ENCODE peak calls at places on chromosomes 12 and 14, in ten cellular contexts. F is GM10248, E is MM.1S, J is AG04450, M is heart right ventricle, Z is IMR-90, C is lower leg skin, I is Caco-2, L is neural crest cell, D is heart left ventricle. A is an unnamed sample.

GRCh38 chr14:101665478-101666078 is 95.9 kb upstream of the PPP2R5C start:
- DNase-seq in Z (peak), E (peak), D (no peak), C (no peak), F (peak), L (peak), M (no peak), J (peak), I (peak), A (no peak)

GRCh38 chr12:107263980-107264379 is 170.6 kb upstream of the CRY1 start:
- DNase-seq in F (no peak), E (no peak), Z (no peak), D (no peak), J (no peak), I (no peak), M (no peak), C (no peak), L (no peak), A (no peak)

GRCh38 chr12:107545737-107546363 is 139.7 kb upstream of the PWP1 start:
- DNase-seq in I (no peak), J (peak), C (no peak), L (no peak), Z (peak), M (no peak), E (no peak), D (no peak), F (no peak), A (no peak)

GRCh38 chr12:117699118-117699517 is 269.7 kb downstream of the KSR2 start:
- DNase-seq in F (no peak), J (no peak), M (no peak), I (no peak), C (no peak), D (no peak), L (no peak), E (no peak), Z (no peak), A (no peak)

GRCh38 chr12:97380440-97380839 is 82.2 kb upstream of the RMST start:
- DNase-seq in J (no peak), M (no peak), C (no peak), I (no peak), Z (no peak), L (no peak), D (no peak), F (no peak), E (no peak), A (no peak)

GRCh38 chr14:32311294-32312009 is 17.6 kb upstream of the AKAP6 start:
- DNase-seq in M (no peak), D (no peak), J (no peak), Z (no peak), I (no peak), F (no peak), E (no peak), C (no peak), L (no peak), A (no peak)

GRCh38 chr12:76927170-76927784 is 48.5 kb upstream of the CSRP2 start:
- DNase-seq in M (peak), I (peak), L (peak), E (peak), D (no peak), F (peak), C (no peak), Z (peak), J (no peak), A (no peak)

GRCh38 chr12:64147860-64148259 is 74.2 kb downstream of the KICS2 start:
- DNase-seq in D (no peak), F (no peak), E (peak), I (no peak), J (no peak), Z (no peak), C (no peak), M (no peak), L (no peak), A (no peak)

GRCh38 chr14:101380940-101381339 is 180.4 kb upstream of the DIO3 start:
- DNase-seq in D (no peak), I (no peak), C (no peak), F (no peak), E (no peak), Z (no peak), J (no peak), M (no peak), L (no peak), A (no peak)

GRCh38 chr14:88503754-88504406 is 50.9 kb downstream of the PTPN21 start:
- DNase-seq in F (no peak), M (no peak), Z (no peak), I (no peak), L (no peak), C (no peak), D (no peak), J (no peak), E (no peak), A (no peak)

GRCh38 chr14:58617619-58618018 is 20.1 kb upstream of the DACT1 start:
- DNase-seq in M (no peak), L (no peak), C (no peak), D (no peak), E (no peak), J (no peak), Z (peak), F (no peak), I (no peak), A (no peak)

GRCh38 chr12:9925746-9926393 is 6.3 kb downstream of the CLEC2A start:
- DNase-seq in J (peak), M (no peak), L (no peak), D (no peak), E (peak), F (no peak), Z (peak), I (no peak), C (no peak), A (no peak)

GRCh38 chr14:55427439-55427838 is 13.0 kb downstream of the TBPL2 start:
- DNase-seq in J (no peak), C (no peak), F (no peak), I (no peak), M (no peak), E (no peak), D (no peak), Z (no peak), L (no peak), A (no peak)

GRCh38 chr14:22871962-22872832 is 657 bp downstream of the LRP10 start:
- DNase-seq in C (peak), M (peak), D (peak), E (peak), J (peak), Z (peak), F (peak), L (peak), I (peak), A (no peak)

GRCh38 chr14:94009767-94010166 is 12.7 kb downstream of the CCDC197 start:
- DNase-seq in C (no peak), J (peak), M (no peak), F (peak), E (peak), D (no peak), L (no peak), Z (peak), I (no peak), A (no peak)

GRCh38 chr14:42110167-42110566 is 503.5 kb downstream of the LRFN5 start:
- DNase-seq in F (peak), E (peak), C (no peak), Z (peak), D (no peak), J (peak), M (no peak), L (no peak), I (no peak), A (peak)

DNA sequence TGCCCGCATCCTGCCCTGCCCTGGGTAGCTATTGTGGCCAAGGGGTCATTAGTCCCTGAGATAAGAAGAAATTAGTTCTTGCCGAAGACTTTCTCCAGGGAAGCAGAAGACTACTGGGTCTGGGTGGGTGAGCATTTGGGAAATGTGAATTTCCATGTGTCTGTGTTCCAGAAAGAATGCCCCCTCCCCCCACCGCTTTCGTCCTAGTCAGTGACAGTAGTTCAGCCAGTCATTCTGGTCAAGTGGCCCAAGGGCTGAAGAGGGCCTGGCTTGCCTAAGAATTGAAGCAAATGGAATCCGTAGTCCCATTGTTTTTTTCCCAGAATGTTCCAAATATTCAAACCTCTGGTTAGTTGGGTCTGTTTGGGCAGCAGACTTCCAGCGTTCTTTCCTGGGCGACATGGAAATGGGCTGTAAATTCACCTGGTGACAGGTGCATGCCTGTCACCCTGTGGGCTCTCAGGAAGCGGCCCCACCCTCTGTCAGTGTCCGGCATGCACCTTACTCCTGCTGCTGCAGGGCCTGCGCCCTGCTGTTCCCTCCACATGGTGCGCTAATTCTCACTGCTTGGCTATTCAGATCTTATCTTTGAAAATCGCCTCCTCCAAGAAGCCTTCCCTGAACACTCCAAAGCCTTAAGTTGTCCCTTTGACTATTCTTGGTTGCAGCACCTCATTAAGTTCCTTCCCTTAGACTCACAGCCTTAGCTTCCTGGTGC is 1.4 kb upstream of the RFLNA start:
- DNase-seq in J (no peak), M (no peak), I (peak), E (no peak), F (no peak), Z (no peak), D (no peak), C (no peak), L (no peak), A (no peak)
- TF ChIP-seq CTCF in J (no peak), M (no peak), I (no peak), E (no peak), F (no peak), Z (no peak), D (no peak), C (no peak), L (no peak), A (no peak)

DNA sequence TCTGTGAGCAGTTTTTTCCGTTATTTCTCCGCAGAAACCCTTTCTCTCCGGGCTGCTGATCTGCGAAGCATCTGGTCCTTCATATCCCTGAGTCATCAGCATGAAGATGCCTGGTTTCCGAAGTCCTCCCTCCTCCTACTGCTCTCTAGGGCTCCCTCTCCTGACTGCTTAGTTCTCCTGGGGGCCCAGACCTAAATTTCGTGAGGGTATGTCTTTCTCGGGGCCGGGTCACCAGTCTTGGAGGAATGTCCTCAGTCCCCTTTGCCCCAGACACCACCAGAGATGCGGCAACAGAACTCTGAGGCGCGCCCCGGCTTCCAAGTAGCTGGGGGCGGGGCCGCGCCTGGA is 622 bp upstream of the BICDL1 start:
- DNase-seq in D (no peak), C (no peak), F (no peak), I (no peak), J (peak), Z (peak), E (no peak), L (no peak), M (no peak), A (no peak)
- TF ChIP-seq CTCF in D (no peak), C (no peak), F (peak), I (peak), J (peak), Z (peak), E (peak), L (peak), M (no peak), A (no peak)

DNA sequence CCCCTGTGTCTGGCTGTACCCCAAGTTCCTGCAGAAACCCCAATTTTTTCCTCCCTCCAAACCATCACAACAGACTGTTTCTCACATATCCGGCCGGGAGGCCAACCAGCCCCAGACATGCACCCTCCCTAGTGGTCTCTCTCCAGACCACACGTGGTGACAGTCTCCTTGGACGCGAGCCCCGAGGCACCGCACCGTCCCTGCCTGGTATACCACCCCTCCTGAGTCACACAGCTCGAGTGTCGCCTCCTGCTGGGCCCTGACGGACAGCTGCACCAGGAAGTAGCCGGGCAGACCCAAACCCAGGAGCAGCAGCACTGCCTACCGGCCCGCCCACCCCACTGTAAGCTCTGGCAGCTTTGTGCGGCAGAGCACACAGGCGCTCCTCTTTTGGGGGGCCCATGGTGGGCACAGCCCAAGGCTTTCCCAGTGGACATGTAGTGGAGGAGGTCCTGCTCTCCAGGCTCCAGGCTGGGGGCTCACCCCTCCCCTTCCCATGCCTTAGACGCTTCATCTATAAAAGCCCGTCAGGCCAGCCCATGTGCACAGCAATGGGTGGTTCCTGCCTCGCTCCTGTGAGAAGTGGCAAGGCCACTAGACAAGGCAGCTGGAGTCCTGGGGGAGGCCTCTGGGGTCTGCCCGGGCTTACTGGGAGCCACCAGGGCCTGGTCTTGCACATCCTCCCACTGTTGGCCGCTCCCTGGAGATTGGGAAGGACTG is 97.5 kb downstream of the RFLNA start:
- DNase-seq in M (no peak), J (no peak), C (no peak), F (peak), I (no peak), L (no peak), D (no peak), Z (peak), E (no peak), A (no peak)
- TF ChIP-seq CTCF in M (no peak), J (peak), C (no peak), F (no peak), I (no peak), L (peak), D (peak), Z (peak), E (no peak), A (peak)

DNA sequence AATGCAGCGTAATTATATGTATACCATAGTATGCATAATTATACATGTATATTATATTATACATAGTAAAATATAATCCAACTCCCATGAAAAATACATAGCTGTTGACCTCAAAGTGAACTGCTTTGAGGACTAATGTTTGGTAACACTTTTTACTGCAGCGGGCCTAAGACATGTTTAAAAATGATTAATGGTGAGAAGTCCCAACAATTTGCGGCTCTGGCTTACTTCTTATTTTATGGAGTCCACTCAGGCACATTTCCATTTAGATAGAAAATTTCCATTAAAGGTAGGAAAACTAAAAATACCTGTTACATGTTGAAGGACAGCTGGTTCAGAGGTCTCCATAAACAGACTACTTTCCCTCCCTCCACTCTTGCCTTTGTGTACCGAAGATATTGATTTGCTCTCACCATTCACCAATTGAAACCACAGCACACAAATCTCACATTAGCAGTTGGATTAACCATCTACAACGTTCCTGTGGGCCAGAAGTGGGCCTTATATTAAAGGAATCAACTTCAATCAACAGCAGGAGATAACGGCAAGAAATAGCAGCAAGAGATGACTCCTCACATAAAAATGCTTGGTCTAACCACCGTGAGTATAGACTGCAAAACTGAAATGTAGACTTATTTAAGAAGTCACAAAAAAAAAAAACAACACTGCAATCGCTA is 14.1 kb upstream of the NT5DC3 start:
- DNase-seq in E (no peak), F (no peak), I (no peak), C (no peak), L (no peak), D (no peak), J (peak), Z (peak), M (no peak), A (peak)
- TF ChIP-seq CTCF in E (no peak), F (no peak), I (no peak), C (no peak), L (no peak), D (no peak), J (no peak), Z (no peak), M (no peak), A (no peak)